ENCODE peak calls at places on chromosomes 11 and 22, in four cellular contexts. C, E, P and B are unnamed samples.

GRCh38 chr11:45580399-45580798 is 85.0 kb downstream of the CHST1 start:
- DNase-seq in C (peak), E (peak), P (no peak), B (no peak)

GRCh38 chr11:23679041-23679440 is 817.8 kb upstream of the LUZP2 start:
- DNase-seq in C (no peak), E (no peak), P (no peak), B (no peak)

GRCh38 chr11:45777127-45777969 is 27.6 kb upstream of the SLC35C1 start:
- DNase-seq in C (peak), E (no peak), P (no peak), B (no peak)

GRCh38 chr22:43539572-43540533 is 128.0 kb downstream of the MPPED1 start:
- DNase-seq in C (no peak), E (no peak), P (no peak), B (no peak)

GRCh38 chr11:116948375-116948774 is 111.0 kb upstream of the APOA1 start:
- DNase-seq in C (peak), E (no peak), P (no peak), B (no peak)

GRCh38 chr11:112769573-112769972 is 191.6 kb upstream of the NCAM1 start:
- DNase-seq in C (no peak), E (no peak), P (no peak), B (no peak)

GRCh38 chr22:44623771-44624510 is 78.1 kb upstream of the PRR5 start:
- DNase-seq in C (peak), E (peak), P (no peak), B (no peak)

GRCh38 chr22:47593291-47593690 is 830.8 kb downstream of the TBC1D22A start:
- DNase-seq in C (no peak), E (no peak), P (no peak), B (no peak)

GRCh38 chr11:67372993-67373915 is at the start of gene CLCF1:
- DNase-seq in C (peak), E (no peak), P (peak), B (peak)

GRCh38 chr22:41914611-41915034 is 251 bp downstream of the SHISA8 start:
- DNase-seq in C (no peak), E (no peak), P (no peak), B (no peak)

GRCh38 chr11:122085264-122085663 is 30.8 kb downstream of the BLID start:
- DNase-seq in C (peak), E (no peak), P (no peak), B (no peak)

GRCh38 chr11:123677510-123677909 is 23.1 kb upstream of the SCN3B start:
- DNase-seq in C (no peak), E (no peak), P (no peak), B (no peak)